ENCODE peak calls at places on chromosomes 5 and 9, in eight cellular contexts. F, N, X, J, G, Q, Y and A are unnamed samples.

GRCh38 chr9:70479880-70480291 is 65.4 kb upstream of the KLF9 start:
- DNase-seq in X (peak), G (peak), J (peak), Y (no peak), N (no peak), F (peak), Q (no peak), A (peak)

GRCh38 chr5:178112545-178112944 is 787 bp upstream of the N4BP3 start:
- DNase-seq in F (no peak), N (no peak), X (no peak), J (no peak), G (no peak), Y (no peak), Q (no peak), A (no peak)

GRCh38 chr5:100647461-100648230 is 112.5 kb downstream of the FAM174A start:
- DNase-seq in N (peak), Q (peak), F (peak), X (peak), J (peak), G (no peak), Y (no peak), A (no peak)

GRCh38 chr5:150469718-150470470 is 20.4 kb upstream of the RPS14 start:
- DNase-seq in J (peak), N (no peak), Y (no peak), F (no peak), X (no peak), Q (no peak), G (peak), A (no peak)

GRCh38 chr9:95104088-95104960 is 213.2 kb downstream of the FANCC start:
- DNase-seq in Y (no peak), G (no peak), F (peak), X (no peak), J (no peak), Q (no peak), N (no peak), A (no peak)

GRCh38 chr9:108776920-108777650 is 78.7 kb downstream of the ACTL7B start:
- DNase-seq in Q (no peak), J (peak), Y (no peak), G (peak), N (no peak), F (no peak), X (no peak), A (no peak)

GRCh38 chr9:3931996-3932906 is 367.6 kb downstream of the GLIS3 start:
- DNase-seq in Q (no peak), J (no peak), F (no peak), N (no peak), G (peak), Y (no peak), X (no peak), A (no peak)

GRCh38 chr5:96924016-96924443 is 11.8 kb upstream of the LNPEP start:
- DNase-seq in J (no peak), X (no peak), F (no peak), G (no peak), Y (no peak), Q (peak), N (peak), A (no peak)

GRCh38 chr9:16992138-16992537 is 121.7 kb upstream of the BNC2 start:
- DNase-seq in Q (no peak), J (no peak), G (no peak), Y (no peak), F (no peak), X (no peak), N (no peak), A (no peak)

GRCh38 chr9:98206754-98207153 is 14.3 kb upstream of the CORO2A start:
- DNase-seq in N (no peak), J (no peak), Q (no peak), G (no peak), Y (no peak), X (no peak), F (no peak), A (no peak)

GRCh38 chr9:135580664-135581380 is 19.3 kb downstream of the PAEP start:
- DNase-seq in Y (no peak), X (no peak), N (no peak), G (no peak), Q (no peak), J (no peak), F (no peak), A (no peak)

GRCh38 chr5:141094481-141095262 is at the start of gene PCDHB2:
- DNase-seq in Y (no peak), N (no peak), F (no peak), G (peak), X (no peak), J (peak), Q (peak), A (no peak)

GRCh38 chr9:37992924-37993349 is 76.1 kb downstream of the SHB start:
- DNase-seq in N (peak), Q (peak), Y (no peak), X (no peak), G (no peak), F (no peak), J (no peak), A (no peak)

GRCh38 chr9:134641173-134641985 is at the start of gene COL5A1:
- DNase-seq in G (peak), J (peak), Q (peak), F (peak), X (peak), N (no peak), Y (no peak), A (peak)

GRCh38 chr5:55481293-55481900 is 53.4 kb downstream of the PLPP1 start:
- DNase-seq in Y (no peak), G (no peak), F (no peak), N (no peak), J (no peak), Q (no peak), X (no peak), A (no peak)

GRCh38 chr9:70205366-70206020 is 53.3 kb upstream of the SMC5 start:
- DNase-seq in Y (no peak), N (no peak), Q (no peak), F (no peak), X (no peak), J (no peak), G (no peak), A (no peak)

GRCh38 chr9:125815568-125815967 is 68.4 kb downstream of the PBX3 start:
- DNase-seq in Q (no peak), F (no peak), N (no peak), J (peak), Y (peak), G (peak), X (no peak), A (no peak)

GRCh38 chr5:76638466-76638865 is 15.3 kb upstream of the F2RL2 start:
- DNase-seq in F (no peak), X (no peak), N (peak), G (no peak), J (peak), Q (no peak), Y (no peak), A (no peak)

GRCh38 chr5:150523472-150524350 is 15.8 kb downstream of the NDST1 start:
- DNase-seq in F (no peak), J (peak), X (peak), Y (peak), N (peak), G (peak), Q (peak), A (no peak)

GRCh38 chr5:73764586-73764985 is 138.6 kb downstream of the ARHGEF28 start:
- DNase-seq in F (no peak), X (no peak), G (peak), Q (no peak), J (peak), Y (no peak), N (no peak), A (no peak)

GRCh38 chr5:147821791-147822190 is 9.7 kb downstream of the SPINK1 start:
- DNase-seq in J (no peak), G (no peak), Y (no peak), X (no peak), F (no peak), Q (no peak), N (no peak), A (no peak)

GRCh38 chr5:59300930-59301329 is 592.6 kb downstream of the PDE4D start:
- DNase-seq in J (no peak), X (no peak), F (no peak), G (no peak), N (no peak), Y (no peak), Q (no peak), A (no peak)

GRCh38 chr5:90504743-90505142 is 24.6 kb downstream of the LYSMD3 start:
- DNase-seq in N (no peak), Q (no peak), Y (no peak), X (no peak), G (no peak), F (no peak), J (no peak), A (no peak)

GRCh38 chr5:127029513-127030258 is 672 bp downstream of the MARCHF3 start:
- DNase-seq in F (peak), N (peak), G (peak), X (peak), Q (peak), J (peak), Y (peak), A (no peak)

GRCh38 chr5:136192526-136193395 is at the start of gene SMIM32:
- DNase-seq in Y (no peak), G (no peak), Q (peak), N (no peak), J (peak), X (peak), F (no peak), A (peak)

GRCh38 chr9:116073826-116074225 is 79.8 kb upstream of the PAPPA start:
- DNase-seq in G (peak), J (peak), X (no peak), F (no peak), Q (no peak), N (no peak), Y (no peak), A (no peak)

GRCh38 chr9:88995205-88995604 is 3.9 kb downstream of the S1PR3 start:
- DNase-seq in Y (no peak), J (no peak), X (no peak), G (no peak), Q (no peak), F (no peak), N (no peak), A (no peak)

GRCh38 chr9:36763778-36764177 is 191.1 kb downstream of the MELK start:
- DNase-seq in Y (no peak), G (no peak), J (no peak), Q (no peak), N (no peak), X (no peak), F (no peak), A (no peak)

GRCh38 chr9:36762958-36763357 is 190.3 kb downstream of the MELK start:
- DNase-seq in N (no peak), J (no peak), Y (no peak), Q (no peak), F (no peak), G (no peak), X (no peak), A (no peak)

GRCh38 chr9:36765468-36766341 is 193.0 kb downstream of the MELK start:
- DNase-seq in F (peak), Y (peak), G (peak), J (peak), N (peak), X (peak), Q (peak), A (no peak)

GRCh38 chr9:36765077-36765390 is 192.3 kb downstream of the MELK start:
- DNase-seq in J (no peak), Q (no peak), X (no peak), N (no peak), F (no peak), Y (no peak), G (no peak), A (no peak)

GRCh38 chr9:36764364-36765076 is 191.8 kb downstream of the MELK start:
- DNase-seq in X (no peak), Q (no peak), G (no peak), J (no peak), N (no peak), Y (no peak), F (no peak), A (no peak)
- H3K4me3 ChIP-seq in X (no peak), Q (no peak), G (no peak), J (no peak), N (no peak), Y (peak), F (no peak), A (no peak)

GRCh38 chr9:128706671-128707381 is 4.5 kb downstream of the PKN3 start:
- DNase-seq in Y (no peak), F (peak), J (no peak), X (no peak), G (no peak), N (no peak), Q (no peak), A (no peak)
- H3K4me3 ChIP-seq in Y (no peak), F (no peak), J (no peak), X (no peak), G (no peak), N (no peak), Q (no peak), A (no peak)

GRCh38 chr5:138626333-138626944 is 51.2 kb upstream of the HSPA9 start:
- DNase-seq in J (no peak), F (no peak), Q (no peak), X (no peak), Y (no peak), G (peak), N (no peak), A (no peak)

GRCh38 chr5:138620661-138621224 is 45.5 kb upstream of the HSPA9 start:
- DNase-seq in G (no peak), Q (no peak), N (no peak), Y (no peak), F (no peak), X (no peak), J (no peak), A (no peak)

GRCh38 chr5:138622051-138622450 is 46.9 kb upstream of the HSPA9 start:
- DNase-seq in Q (no peak), X (no peak), F (no peak), G (no peak), J (no peak), N (no peak), Y (no peak), A (no peak)

GRCh38 chr5:138623053-138623452 is 47.9 kb upstream of the HSPA9 start:
- DNase-seq in X (no peak), F (no peak), J (peak), N (no peak), Q (no peak), G (no peak), Y (no peak), A (no peak)
- H3K4me3 ChIP-seq in X (no peak), F (no peak), J (no peak), N (no peak), Q (no peak), G (no peak), Y (no peak), A (no peak)

GRCh38 chr5:64213568-64213967 is 47.9 kb downstream of the RNF180 start:
- DNase-seq in X (no peak), Q (no peak), F (no peak), Y (no peak), J (no peak), G (no peak), N (no peak), A (no peak)
- H3K4me3 ChIP-seq in X (no peak), Q (no peak), F (no peak), Y (no peak), J (no peak), G (no peak), N (no peak), A (no peak)

DNA sequence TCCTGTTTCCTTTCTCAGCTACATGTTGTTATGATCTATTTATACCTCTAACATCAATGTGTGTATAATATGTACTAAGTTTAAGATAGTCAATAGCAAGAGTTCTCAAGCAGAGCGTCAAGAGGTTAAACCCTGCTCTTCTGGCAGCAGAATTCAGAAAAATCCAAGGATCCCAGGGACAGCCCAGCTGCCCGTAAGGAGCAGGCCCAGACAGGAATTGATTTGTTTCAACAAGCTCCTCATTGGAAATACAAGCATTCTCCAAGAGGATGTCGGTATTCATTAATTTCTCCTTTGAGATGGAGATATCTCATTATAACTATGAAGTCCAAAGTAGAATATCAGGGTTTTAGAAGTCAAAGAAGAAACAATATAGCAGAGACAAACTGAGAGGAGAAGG is 14.9 kb downstream of the EFNA5 start:
- DNase-seq in X (no peak), J (no peak), Y (no peak), G (no peak), Q (no peak), N (no peak), F (no peak), A (no peak)
- H3K4me3 ChIP-seq in X (no peak), J (no peak), Y (no peak), G (no peak), Q (no peak), N (no peak), F (no peak), A (no peak)

GRCh38 chr9:86341007-86341491 is 13.2 kb downstream of the TUT7 start:
- DNase-seq in X (no peak), N (peak), G (no peak), J (no peak), Y (no peak), Q (no peak), F (no peak), A (no peak)
- H3K4me3 ChIP-seq in X (no peak), N (no peak), G (no peak), J (no peak), Y (no peak), Q (no peak), F (no peak), A (no peak)

DNA sequence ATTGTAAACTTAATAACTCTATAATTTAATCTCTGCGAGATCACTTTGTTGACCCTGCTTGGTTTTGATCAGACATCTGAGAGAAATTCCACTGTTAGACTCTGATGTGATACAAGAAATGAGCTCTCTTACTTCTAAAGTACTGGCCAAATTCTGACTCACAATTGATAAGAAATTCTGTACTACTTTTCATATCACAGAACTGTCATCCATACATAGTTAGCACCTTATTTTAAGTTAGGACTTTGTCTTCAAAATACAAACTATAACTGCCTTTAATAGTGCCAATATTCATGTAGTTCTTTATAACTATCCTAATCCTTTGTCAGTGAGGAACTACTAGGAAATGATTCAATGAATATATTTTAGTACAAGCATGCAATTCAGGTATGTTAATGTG is 23.4 kb downstream of the MARCHF11 start:
- DNase-seq in N (no peak), G (no peak), F (no peak), J (no peak), Q (no peak), X (no peak), Y (no peak), A (no peak)
- H3K4me3 ChIP-seq in N (no peak), G (no peak), F (no peak), J (no peak), Q (no peak), X (no peak), Y (no peak), A (no peak)

GRCh38 chr9:113298924-113299770 is 4.0 kb downstream of the RNF183 start:
- DNase-seq in Q (no peak), Y (no peak), X (no peak), N (no peak), J (no peak), F (no peak), G (no peak), A (no peak)
- H3K4me3 ChIP-seq in Q (no peak), Y (no peak), X (no peak), N (no peak), J (no peak), F (no peak), G (no peak), A (no peak)

DNA sequence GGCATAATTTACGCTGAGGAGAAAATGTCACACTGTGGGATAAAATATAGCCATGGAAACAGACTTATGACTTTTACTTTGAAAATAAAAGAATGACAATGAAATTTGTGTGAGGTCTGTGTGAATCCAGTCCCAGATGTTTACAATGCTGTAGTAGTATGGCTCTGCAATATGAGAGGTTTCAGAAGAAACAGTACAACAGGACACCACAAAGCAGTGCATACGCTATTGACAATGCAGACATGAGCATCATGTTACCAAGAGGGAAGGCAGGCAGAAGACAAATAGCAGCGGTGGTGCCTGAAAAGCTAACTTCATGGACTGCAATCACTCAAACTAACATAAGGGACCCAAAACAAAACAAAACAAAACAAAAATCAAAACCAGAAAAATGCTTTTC is 1.8 kb downstream of the FGF10 start:
- DNase-seq in J (no peak), Y (no peak), Q (no peak), X (no peak), N (no peak), G (no peak), F (no peak), A (no peak)
- H3K4me3 ChIP-seq in J (no peak), Y (no peak), Q (no peak), X (peak), N (no peak), G (no peak), F (peak), A (peak)